ENCODE peak calls at places on chromosomes 5 and 9, in six cellular contexts. One of them, this sample, is unnamed.

GRCh38 chr5:95591490-95591901 is 28.4 kb upstream of the GPR150 start:
- DNase-seq in IMR-90: peak; percentile 91
- DNase-seq in H9: no peak
- DNase-seq in trophoblast cell: peak; percentile 46
- DNase-seq in H1: no peak
- DNase-seq in mesenchymal stem cell: peak; percentile 88
- DNase-seq in this sample: no peak

GRCh38 chr5:143397302-143398052 is 6.0 kb downstream of the NR3C1 start:
- DNase-seq in IMR-90: no peak
- DNase-seq in H9: no peak
- DNase-seq in trophoblast cell: no peak
- DNase-seq in H1: no peak
- DNase-seq in mesenchymal stem cell: no peak
- DNase-seq in this sample: no peak

GRCh38 chr9:128027705-128028104 is 39.4 kb downstream of the NAIF1 start:
- DNase-seq in IMR-90: no peak
- DNase-seq in H9: no peak
- DNase-seq in trophoblast cell: no peak
- DNase-seq in H1: no peak
- DNase-seq in mesenchymal stem cell: no peak
- DNase-seq in this sample: no peak

GRCh38 chr9:109403116-109403515 is 82.3 kb upstream of the EPB41L4B start:
- DNase-seq in IMR-90: no peak
- DNase-seq in H9: no peak
- DNase-seq in trophoblast cell: peak; percentile 43
- DNase-seq in H1: no peak
- DNase-seq in mesenchymal stem cell: no peak
- DNase-seq in this sample: no peak

GRCh38 chr9:83537331-83538171 is 650 bp downstream of the FRMD3 start:
- DNase-seq in IMR-90: no peak
- DNase-seq in H9: no peak
- DNase-seq in trophoblast cell: no peak
- DNase-seq in H1: no peak
- DNase-seq in mesenchymal stem cell: peak; percentile 8
- DNase-seq in this sample: no peak

GRCh38 chr5:121949885-121950284 is 11.9 kb upstream of the SRFBP1 start:
- DNase-seq in IMR-90: peak; percentile 60
- DNase-seq in H9: peak; percentile 27
- DNase-seq in trophoblast cell: peak; percentile 79
- DNase-seq in H1: no peak
- DNase-seq in mesenchymal stem cell: peak; percentile 70
- DNase-seq in this sample: peak; percentile 30

GRCh38 chr5:63055421-63055820 is 476.8 kb downstream of the LRRC70 start:
- DNase-seq in IMR-90: no peak
- DNase-seq in H9: no peak
- DNase-seq in trophoblast cell: peak; percentile 73
- DNase-seq in H1: no peak
- DNase-seq in mesenchymal stem cell: no peak
- DNase-seq in this sample: peak; percentile 21

GRCh38 chr5:178786859-178787499 is 56.5 kb upstream of the ZNF354A start:
- DNase-seq in IMR-90: peak; percentile 58
- DNase-seq in H9: no peak
- DNase-seq in trophoblast cell: peak; percentile 96
- DNase-seq in H1: no peak
- DNase-seq in mesenchymal stem cell: peak; percentile 6
- DNase-seq in this sample: no peak

GRCh38 chr5:141816598-141817399 is 61.4 kb downstream of the PCDH1 start:
- DNase-seq in IMR-90: no peak
- DNase-seq in H9: peak; percentile 95
- DNase-seq in trophoblast cell: no peak
- DNase-seq in H1: peak; percentile 95
- DNase-seq in mesenchymal stem cell: no peak
- DNase-seq in this sample: peak; percentile 78

GRCh38 chr9:121663591-121663990 is 12.2 kb downstream of the DAB2IP start:
- DNase-seq in IMR-90: no peak
- DNase-seq in H9: no peak
- DNase-seq in trophoblast cell: peak; percentile 70
- DNase-seq in H1: no peak
- DNase-seq in mesenchymal stem cell: no peak
- DNase-seq in this sample: no peak

GRCh38 chr9:35673132-35673997 is at the start of gene CA9:
- DNase-seq in IMR-90: no peak
- DNase-seq in H9: no peak
- DNase-seq in trophoblast cell: no peak
- DNase-seq in H1: no peak
- DNase-seq in mesenchymal stem cell: no peak
- DNase-seq in this sample: no peak

GRCh38 chr9:101514056-101514455 is 19.6 kb upstream of the RNF20 start:
- DNase-seq in IMR-90: peak; percentile 72
- DNase-seq in H9: no peak
- DNase-seq in trophoblast cell: peak; percentile 42
- DNase-seq in H1: no peak
- DNase-seq in mesenchymal stem cell: peak; percentile 9
- DNase-seq in this sample: no peak

GRCh38 chr5:135426102-135427082 is 20.8 kb downstream of the DCANP1 start:
- DNase-seq in IMR-90: peak; percentile 61
- DNase-seq in H9: no peak
- DNase-seq in trophoblast cell: peak; percentile 74
- DNase-seq in H1: no peak
- DNase-seq in mesenchymal stem cell: peak; percentile 58
- DNase-seq in this sample: peak; percentile 21

GRCh38 chr5:139974661-139975060 is 68.4 kb downstream of the NRG2 start:
- DNase-seq in IMR-90: no peak
- DNase-seq in H9: peak; percentile 49
- DNase-seq in trophoblast cell: no peak
- DNase-seq in H1: no peak
- DNase-seq in mesenchymal stem cell: peak; percentile 11
- DNase-seq in this sample: no peak

GRCh38 chr9:93114169-93114983 is 18.4 kb downstream of the CARD19 start:
- DNase-seq in IMR-90: no peak
- DNase-seq in H9: no peak
- DNase-seq in trophoblast cell: no peak
- DNase-seq in H1: no peak
- DNase-seq in mesenchymal stem cell: no peak
- DNase-seq in this sample: no peak

GRCh38 chr5:181008136-181008535 is 19.5 kb downstream of the BTNL3 start:
- DNase-seq in IMR-90: no peak
- DNase-seq in H9: no peak
- DNase-seq in trophoblast cell: no peak
- DNase-seq in H1: no peak
- DNase-seq in mesenchymal stem cell: no peak
- DNase-seq in this sample: no peak

GRCh38 chr5:179267071-179267670 is 78.1 kb downstream of the ADAMTS2 start:
- DNase-seq in IMR-90: no peak
- DNase-seq in H9: peak; percentile 38
- DNase-seq in trophoblast cell: no peak
- DNase-seq in H1: no peak
- DNase-seq in mesenchymal stem cell: no peak
- DNase-seq in this sample: no peak

GRCh38 chr9:35357116-35357515 is 132.8 kb upstream of the RUSC2 start:
- DNase-seq in IMR-90: peak; percentile 40
- DNase-seq in H9: no peak
- DNase-seq in trophoblast cell: no peak
- DNase-seq in H1: no peak
- DNase-seq in mesenchymal stem cell: no peak
- DNase-seq in this sample: no peak

GRCh38 chr9:93278164-93278563 is 94.2 kb downstream of the WNK2 start:
- DNase-seq in IMR-90: no peak
- DNase-seq in H9: no peak
- DNase-seq in trophoblast cell: no peak
- DNase-seq in H1: no peak
- DNase-seq in mesenchymal stem cell: no peak
- DNase-seq in this sample: no peak

GRCh38 chr9:35661756-35662350 is 3.1 kb downstream of the ARHGEF39 start:
- DNase-seq in IMR-90: no peak
- DNase-seq in H9: no peak
- DNase-seq in trophoblast cell: no peak
- DNase-seq in H1: no peak
- DNase-seq in mesenchymal stem cell: no peak
- DNase-seq in this sample: no peak

GRCh38 chr5:160312139-160312959 is at the start of gene CCNJL:
- DNase-seq in IMR-90: peak; percentile 44
- DNase-seq in H9: peak; percentile 87
- DNase-seq in trophoblast cell: no peak
- DNase-seq in H1: no peak
- DNase-seq in mesenchymal stem cell: peak; percentile 61
- DNase-seq in this sample: peak; percentile 89

GRCh38 chr5:74099538-74099937 is 473.5 kb downstream of the ARHGEF28 start:
- DNase-seq in IMR-90: no peak
- DNase-seq in H9: no peak
- DNase-seq in trophoblast cell: no peak
- DNase-seq in H1: no peak
- DNase-seq in mesenchymal stem cell: no peak
- DNase-seq in this sample: no peak

GRCh38 chr5:126497506-126497905 is 74.3 kb downstream of the GRAMD2B start:
- DNase-seq in IMR-90: no peak
- DNase-seq in H9: no peak
- DNase-seq in trophoblast cell: no peak
- DNase-seq in H1: no peak
- DNase-seq in mesenchymal stem cell: no peak
- DNase-seq in this sample: no peak

GRCh38 chr9:42852133-42852532 is 668.7 kb downstream of the SPATA31A6 start:
- DNase-seq in IMR-90: no peak
- DNase-seq in H9: peak; percentile 80
- DNase-seq in trophoblast cell: peak; percentile 2
- DNase-seq in H1: peak; percentile 44
- DNase-seq in mesenchymal stem cell: peak; percentile 50
- DNase-seq in this sample: peak; percentile 29

GRCh38 chr5:17061973-17062470 is 125.9 kb upstream of the MYO10 start:
- DNase-seq in IMR-90: no peak
- DNase-seq in H9: peak; percentile 39
- DNase-seq in trophoblast cell: peak; percentile 45
- DNase-seq in H1: no peak
- DNase-seq in mesenchymal stem cell: no peak
- DNase-seq in this sample: no peak

GRCh38 chr5:140608730-140609520 is 24.1 kb downstream of the CD14 start:
- DNase-seq in IMR-90: no peak
- DNase-seq in H9: no peak
- DNase-seq in trophoblast cell: no peak
- DNase-seq in H1: no peak
- DNase-seq in mesenchymal stem cell: no peak
- DNase-seq in this sample: no peak

GRCh38 chr5:118778951-118779350 is 209.4 kb downstream of the DTWD2 start:
- DNase-seq in IMR-90: no peak
- DNase-seq in H9: no peak
- DNase-seq in trophoblast cell: no peak
- DNase-seq in H1: no peak
- DNase-seq in mesenchymal stem cell: peak; percentile 24
- DNase-seq in this sample: no peak

GRCh38 chr5:73186976-73187375 is 14.0 kb downstream of the TMEM174 start:
- DNase-seq in IMR-90: peak; percentile 54
- DNase-seq in H9: no peak
- DNase-seq in trophoblast cell: peak; percentile 84
- DNase-seq in H1: no peak
- DNase-seq in mesenchymal stem cell: no peak
- DNase-seq in this sample: no peak

GRCh38 chr9:133355881-133356357 is 368 bp downstream of the SURF1 start:
- DNase-seq in IMR-90: no peak
- DNase-seq in H9: no peak
- DNase-seq in trophoblast cell: peak; percentile 35
- DNase-seq in H1: no peak
- DNase-seq in mesenchymal stem cell: peak; percentile 48
- DNase-seq in this sample: no peak

GRCh38 chr9:135480071-135480941 is 724 bp downstream of the PPP1R26 start:
- DNase-seq in IMR-90: peak; percentile 20
- DNase-seq in H9: peak; percentile 54
- DNase-seq in trophoblast cell: peak; percentile 46
- DNase-seq in H1: no peak
- DNase-seq in mesenchymal stem cell: peak; percentile 57
- DNase-seq in this sample: peak; percentile 27
- H2BK120ac ChIP-seq in IMR-90: no peak overlapping the region
- H2BK120ac ChIP-seq in H9: no peak overlapping the region
- H2BK120ac ChIP-seq in trophoblast cell: peak overlapping the region; percentile 21
- H2BK120ac ChIP-seq in H1: no peak overlapping the region
- H2BK120ac ChIP-seq in mesenchymal stem cell: peak overlapping the region; percentile 75
- H2BK120ac ChIP-seq in this sample: no peak overlapping the region

DNA sequence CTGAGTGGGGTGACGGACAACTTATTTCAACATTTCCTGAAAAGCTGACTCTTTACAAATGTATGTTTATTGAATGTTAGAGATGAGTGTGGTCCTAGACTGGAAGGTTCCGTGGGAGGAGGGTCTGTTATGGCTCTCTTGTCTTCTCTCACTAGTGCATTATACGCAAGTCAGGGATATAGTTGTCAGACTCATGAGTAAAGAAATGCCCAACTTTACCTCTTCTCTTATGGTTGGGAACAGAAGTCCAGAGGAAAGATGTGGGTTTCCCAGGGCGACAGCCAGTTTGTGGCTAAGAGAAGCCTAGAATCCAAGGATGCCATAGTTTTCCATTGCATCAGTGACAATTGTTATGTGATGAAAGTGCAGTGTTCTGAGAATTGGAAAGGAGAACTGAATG is 839.3 kb upstream of the WWC1 start:
- DNase-seq in IMR-90: no peak
- DNase-seq in H9: no peak
- DNase-seq in trophoblast cell: no peak
- DNase-seq in H1: no peak
- DNase-seq in mesenchymal stem cell: peak; percentile 31
- DNase-seq in this sample: no peak
- H2AFZ ChIP-seq in IMR-90: no peak overlapping the region
- H2AFZ ChIP-seq in H9: no peak overlapping the region
- H2AFZ ChIP-seq in trophoblast cell: no peak overlapping the region
- H2AFZ ChIP-seq in H1: peak overlapping the region; percentile 1
- H2AFZ ChIP-seq in mesenchymal stem cell: no peak overlapping the region
- H2AFZ ChIP-seq in this sample: no peak overlapping the region

GRCh38 chr5:132751444-132751843 is 4.2 kb downstream of the CCNI2 start:
- DNase-seq in IMR-90: peak; percentile 69
- DNase-seq in H9: no peak
- DNase-seq in trophoblast cell: no peak
- DNase-seq in H1: no peak
- DNase-seq in mesenchymal stem cell: no peak
- DNase-seq in this sample: no peak
- H3K14ac ChIP-seq in IMR-90: no peak overlapping the region
- H3K14ac ChIP-seq in H9: no peak overlapping the region
- H3K14ac ChIP-seq in trophoblast cell: no peak overlapping the region
- H3K14ac ChIP-seq in H1: no peak overlapping the region
- H3K14ac ChIP-seq in mesenchymal stem cell: no peak overlapping the region
- H3K14ac ChIP-seq in this sample: no peak overlapping the region

GRCh38 chr9:4538107-4538506 is 47.8 kb downstream of the SLC1A1 start:
- DNase-seq in IMR-90: no peak
- DNase-seq in H9: no peak
- DNase-seq in trophoblast cell: no peak
- DNase-seq in H1: no peak
- DNase-seq in mesenchymal stem cell: no peak
- DNase-seq in this sample: no peak

GRCh38 chr9:4540425-4540824 is 50.2 kb downstream of the SLC1A1 start:
- DNase-seq in IMR-90: no peak
- DNase-seq in H9: no peak
- DNase-seq in trophoblast cell: no peak
- DNase-seq in H1: no peak
- DNase-seq in mesenchymal stem cell: no peak
- DNase-seq in this sample: no peak

GRCh38 chr9:4538621-4539020 is 48.4 kb downstream of the SLC1A1 start:
- DNase-seq in IMR-90: no peak
- DNase-seq in H9: no peak
- DNase-seq in trophoblast cell: no peak
- DNase-seq in H1: no peak
- DNase-seq in mesenchymal stem cell: no peak
- DNase-seq in this sample: no peak

GRCh38 chr9:4541281-4541680 is 51.0 kb downstream of the SLC1A1 start:
- DNase-seq in IMR-90: no peak
- DNase-seq in H9: no peak
- DNase-seq in trophoblast cell: no peak
- DNase-seq in H1: no peak
- DNase-seq in mesenchymal stem cell: no peak
- DNase-seq in this sample: no peak

GRCh38 chr9:4541848-4542247 is 51.6 kb downstream of the SLC1A1 start:
- DNase-seq in IMR-90: no peak
- DNase-seq in H9: no peak
- DNase-seq in trophoblast cell: no peak
- DNase-seq in H1: no peak
- DNase-seq in mesenchymal stem cell: no peak
- DNase-seq in this sample: no peak
- H2BK120ac ChIP-seq in IMR-90: no peak overlapping the region
- H2BK120ac ChIP-seq in H9: no peak overlapping the region
- H2BK120ac ChIP-seq in trophoblast cell: no peak overlapping the region
- H2BK120ac ChIP-seq in H1: no peak overlapping the region
- H2BK120ac ChIP-seq in mesenchymal stem cell: no peak overlapping the region
- H2BK120ac ChIP-seq in this sample: no peak overlapping the region